ENCODE peak calls at places on chromosome 3, in ten cellular contexts. One of them, this sample, is unnamed.

GRCh38 chr3:52481819-52482521 is 13.2 kb upstream of the STAB1 start:
- DNase-seq in GM12878: no peak
- DNase-seq in endothelial cell: peak; percentile 80
- DNase-seq in heart left ventricle: peak; percentile 40
- DNase-seq in choroid plexus epithelial cell: peak; percentile 45
- DNase-seq in pancreas: no peak
- DNase-seq in fibroblast of pulmonary artery: peak; percentile 31
- DNase-seq in colonic mucosa: no peak
- DNase-seq in hepatocyte: no peak
- DNase-seq in SK-N-SH: peak; percentile 72
- DNase-seq in this sample: peak; percentile 77

GRCh38 chr3:194168994-194169393 is 33.0 kb downstream of the HES1 start:
- DNase-seq in hepatocyte: no peak
- DNase-seq in SK-N-SH: no peak
- DNase-seq in endothelial cell: no peak
- DNase-seq in GM12878: no peak
- DNase-seq in pancreas: no peak
- DNase-seq in fibroblast of pulmonary artery: no peak
- DNase-seq in colonic mucosa: no peak
- DNase-seq in heart left ventricle: no peak
- DNase-seq in choroid plexus epithelial cell: no peak
- DNase-seq in this sample: no peak

GRCh38 chr3:3179407-3180094 is at the start of gene CRBN:
- DNase-seq in endothelial cell: peak; percentile 89
- DNase-seq in heart left ventricle: peak; percentile 90
- DNase-seq in hepatocyte: peak; percentile 94
- DNase-seq in GM12878: peak; percentile 41
- DNase-seq in colonic mucosa: peak; percentile 95
- DNase-seq in pancreas: peak; percentile 87
- DNase-seq in SK-N-SH: peak; percentile 98
- DNase-seq in fibroblast of pulmonary artery: peak; percentile 84
- DNase-seq in choroid plexus epithelial cell: peak; percentile 87
- DNase-seq in this sample: peak; percentile 90

GRCh38 chr3:194686816-194687637 is 1.3 kb downstream of the FAM43A start:
- DNase-seq in fibroblast of pulmonary artery: peak; percentile 58
- DNase-seq in GM12878: no peak
- DNase-seq in colonic mucosa: peak; percentile 48
- DNase-seq in heart left ventricle: peak; percentile 72
- DNase-seq in hepatocyte: peak; percentile 57
- DNase-seq in choroid plexus epithelial cell: peak; percentile 69
- DNase-seq in pancreas: peak; percentile 23
- DNase-seq in SK-N-SH: peak; percentile 78
- DNase-seq in endothelial cell: peak; percentile 25
- DNase-seq in this sample: peak; percentile 75

GRCh38 chr3:31947671-31948091 is 33.4 kb downstream of the OSBPL10 start:
- DNase-seq in endothelial cell: no peak
- DNase-seq in hepatocyte: peak; percentile 48
- DNase-seq in choroid plexus epithelial cell: no peak
- DNase-seq in pancreas: no peak
- DNase-seq in colonic mucosa: no peak
- DNase-seq in SK-N-SH: no peak
- DNase-seq in heart left ventricle: no peak
- DNase-seq in GM12878: no peak
- DNase-seq in fibroblast of pulmonary artery: no peak
- DNase-seq in this sample: no peak

GRCh38 chr3:99962703-99963102 is 145.0 kb downstream of the CMSS1 start:
- DNase-seq in choroid plexus epithelial cell: peak; percentile 81
- DNase-seq in GM12878: no peak
- DNase-seq in SK-N-SH: no peak
- DNase-seq in colonic mucosa: no peak
- DNase-seq in endothelial cell: no peak
- DNase-seq in pancreas: no peak
- DNase-seq in hepatocyte: no peak
- DNase-seq in heart left ventricle: no peak
- DNase-seq in fibroblast of pulmonary artery: peak; percentile 91
- DNase-seq in this sample: no peak

GRCh38 chr3:195559723-195560409 is 16.7 kb upstream of the PPP1R2 start:
- DNase-seq in endothelial cell: no peak
- DNase-seq in fibroblast of pulmonary artery: no peak
- DNase-seq in choroid plexus epithelial cell: no peak
- DNase-seq in GM12878: no peak
- DNase-seq in colonic mucosa: no peak
- DNase-seq in SK-N-SH: no peak
- DNase-seq in heart left ventricle: no peak
- DNase-seq in pancreas: peak; percentile 39
- DNase-seq in hepatocyte: no peak
- DNase-seq in this sample: no peak

GRCh38 chr3:29283297-29283681 is 2.4 kb downstream of the RBMS3 start:
- DNase-seq in endothelial cell: no peak
- DNase-seq in pancreas: no peak
- DNase-seq in GM12878: no peak
- DNase-seq in hepatocyte: no peak
- DNase-seq in fibroblast of pulmonary artery: peak; percentile 42
- DNase-seq in SK-N-SH: no peak
- DNase-seq in heart left ventricle: no peak
- DNase-seq in choroid plexus epithelial cell: peak; percentile 44
- DNase-seq in colonic mucosa: no peak
- DNase-seq in this sample: no peak

GRCh38 chr3:86104154-86104553 is 886.8 kb downstream of the VGLL3 start:
- DNase-seq in colonic mucosa: no peak
- DNase-seq in fibroblast of pulmonary artery: no peak
- DNase-seq in SK-N-SH: no peak
- DNase-seq in endothelial cell: no peak
- DNase-seq in choroid plexus epithelial cell: no peak
- DNase-seq in hepatocyte: no peak
- DNase-seq in GM12878: no peak
- DNase-seq in pancreas: no peak
- DNase-seq in heart left ventricle: no peak
- DNase-seq in this sample: no peak

GRCh38 chr3:10116138-10116460 is 624 bp downstream of the BRK1 start:
- DNase-seq in fibroblast of pulmonary artery: peak; percentile 33
- DNase-seq in hepatocyte: peak; percentile 45
- DNase-seq in heart left ventricle: no peak
- DNase-seq in SK-N-SH: no peak
- DNase-seq in endothelial cell: peak; percentile 44
- DNase-seq in pancreas: no peak
- DNase-seq in GM12878: no peak
- DNase-seq in colonic mucosa: no peak
- DNase-seq in choroid plexus epithelial cell: peak; percentile 41
- DNase-seq in this sample: no peak

GRCh38 chr3:13234155-13234505 is 160.9 kb upstream of the IQSEC1 start:
- DNase-seq in SK-N-SH: peak; percentile 22
- DNase-seq in heart left ventricle: no peak
- DNase-seq in colonic mucosa: no peak
- DNase-seq in fibroblast of pulmonary artery: no peak
- DNase-seq in hepatocyte: no peak
- DNase-seq in choroid plexus epithelial cell: no peak
- DNase-seq in GM12878: no peak
- DNase-seq in endothelial cell: no peak
- DNase-seq in pancreas: no peak
- DNase-seq in this sample: no peak

GRCh38 chr3:15283702-15284101 is 48.7 kb downstream of the SH3BP5 start:
- DNase-seq in colonic mucosa: no peak
- DNase-seq in hepatocyte: no peak
- DNase-seq in GM12878: no peak
- DNase-seq in endothelial cell: no peak
- DNase-seq in pancreas: no peak
- DNase-seq in choroid plexus epithelial cell: no peak
- DNase-seq in heart left ventricle: no peak
- DNase-seq in fibroblast of pulmonary artery: no peak
- DNase-seq in SK-N-SH: no peak
- DNase-seq in this sample: no peak

GRCh38 chr3:144549161-144549560 is 577.5 kb downstream of the DIPK2A start:
- DNase-seq in SK-N-SH: no peak
- DNase-seq in colonic mucosa: no peak
- DNase-seq in endothelial cell: no peak
- DNase-seq in heart left ventricle: no peak
- DNase-seq in fibroblast of pulmonary artery: no peak
- DNase-seq in choroid plexus epithelial cell: peak; percentile 16
- DNase-seq in hepatocyte: no peak
- DNase-seq in pancreas: no peak
- DNase-seq in GM12878: no peak
- DNase-seq in this sample: no peak

GRCh38 chr3:169390741-169391300 is 272.7 kb downstream of the MECOM start:
- DNase-seq in pancreas: no peak
- DNase-seq in hepatocyte: no peak
- DNase-seq in colonic mucosa: no peak
- DNase-seq in endothelial cell: no peak
- DNase-seq in GM12878: no peak
- DNase-seq in choroid plexus epithelial cell: peak; percentile 26
- DNase-seq in heart left ventricle: no peak
- DNase-seq in fibroblast of pulmonary artery: peak; percentile 64
- DNase-seq in SK-N-SH: no peak
- DNase-seq in this sample: no peak

GRCh38 chr3:87136066-87136596 is 91.0 kb upstream of the CHMP2B start:
- DNase-seq in GM12878: no peak
- DNase-seq in colonic mucosa: no peak
- DNase-seq in hepatocyte: no peak
- DNase-seq in SK-N-SH: no peak
- DNase-seq in heart left ventricle: no peak
- DNase-seq in endothelial cell: no peak
- DNase-seq in fibroblast of pulmonary artery: no peak
- DNase-seq in choroid plexus epithelial cell: peak; percentile 2
- DNase-seq in pancreas: no peak
- DNase-seq in this sample: no peak

GRCh38 chr3:65666426-65667091 is 372.2 kb downstream of the MAGI1 start:
- DNase-seq in GM12878: no peak
- DNase-seq in SK-N-SH: no peak
- DNase-seq in hepatocyte: no peak
- DNase-seq in pancreas: no peak
- DNase-seq in heart left ventricle: no peak
- DNase-seq in choroid plexus epithelial cell: peak; percentile 23
- DNase-seq in endothelial cell: no peak
- DNase-seq in colonic mucosa: no peak
- DNase-seq in fibroblast of pulmonary artery: peak; percentile 21
- DNase-seq in this sample: no peak
- TF ChIP-seq CTCF in GM12878: no peak
- TF ChIP-seq CTCF in SK-N-SH: peak; percentile 18
- TF ChIP-seq CTCF in hepatocyte: no peak
- TF ChIP-seq CTCF in pancreas: no peak
- TF ChIP-seq CTCF in heart left ventricle: no peak
- TF ChIP-seq CTCF in choroid plexus epithelial cell: peak; percentile 9
- TF ChIP-seq CTCF in endothelial cell: no peak
- TF ChIP-seq CTCF in colonic mucosa: no peak
- TF ChIP-seq CTCF in fibroblast of pulmonary artery: no peak
- TF ChIP-seq CTCF in this sample: no peak

GRCh38 chr3:57597240-57597972 is at the start of gene ARF4:
- DNase-seq in SK-N-SH: peak; percentile 97
- DNase-seq in fibroblast of pulmonary artery: peak; percentile 100
- DNase-seq in colonic mucosa: peak; percentile 99
- DNase-seq in heart left ventricle: peak; percentile 100
- DNase-seq in hepatocyte: peak; percentile 99
- DNase-seq in endothelial cell: peak; percentile 100
- DNase-seq in choroid plexus epithelial cell: peak; percentile 100
- DNase-seq in pancreas: peak; percentile 100
- DNase-seq in GM12878: peak; percentile 99
- DNase-seq in this sample: peak; percentile 100
- TF ChIP-seq CTCF in SK-N-SH: no peak
- TF ChIP-seq CTCF in fibroblast of pulmonary artery: no peak
- TF ChIP-seq CTCF in colonic mucosa: no peak
- TF ChIP-seq CTCF in heart left ventricle: no peak
- TF ChIP-seq CTCF in hepatocyte: peak; percentile 4
- TF ChIP-seq CTCF in endothelial cell: no peak
- TF ChIP-seq CTCF in choroid plexus epithelial cell: peak; percentile 31
- TF ChIP-seq CTCF in pancreas: no peak
- TF ChIP-seq CTCF in GM12878: peak; percentile 20
- TF ChIP-seq CTCF in this sample: no peak

DNA sequence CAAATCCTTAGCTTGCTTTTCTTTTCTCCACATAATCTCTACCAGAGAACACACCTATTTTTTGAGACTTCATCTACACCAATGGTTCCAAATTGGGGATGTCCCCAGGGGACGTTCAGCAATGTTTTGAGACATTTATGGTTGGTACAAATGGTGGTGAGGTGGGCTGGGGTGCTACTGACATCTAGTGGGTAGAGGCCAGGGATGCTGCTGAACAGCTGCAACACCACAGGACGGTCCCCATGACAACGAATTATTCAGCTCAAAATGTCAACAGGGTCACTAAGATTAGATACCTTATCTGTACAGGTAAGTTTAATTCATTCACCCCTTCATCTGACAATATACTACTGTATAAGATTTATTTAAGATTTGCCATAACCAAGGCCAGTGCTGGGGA is 14.4 kb downstream of the GK5 start:
- DNase-seq in pancreas: no peak
- DNase-seq in choroid plexus epithelial cell: peak; percentile 43
- DNase-seq in GM12878: no peak
- DNase-seq in colonic mucosa: no peak
- DNase-seq in fibroblast of pulmonary artery: peak; percentile 24
- DNase-seq in SK-N-SH: peak; percentile 29
- DNase-seq in hepatocyte: no peak
- DNase-seq in endothelial cell: peak; percentile 22
- DNase-seq in heart left ventricle: no peak
- DNase-seq in this sample: peak; percentile 63
- TF ChIP-seq CTCF in pancreas: no peak
- TF ChIP-seq CTCF in choroid plexus epithelial cell: peak; percentile 46
- TF ChIP-seq CTCF in GM12878: peak; percentile 40
- TF ChIP-seq CTCF in colonic mucosa: no peak
- TF ChIP-seq CTCF in fibroblast of pulmonary artery: no peak
- TF ChIP-seq CTCF in SK-N-SH: peak; percentile 37
- TF ChIP-seq CTCF in hepatocyte: peak; percentile 16
- TF ChIP-seq CTCF in endothelial cell: no peak
- TF ChIP-seq CTCF in heart left ventricle: no peak
- TF ChIP-seq CTCF in this sample: no peak

GRCh38 chr3:159488657-159489056 is 500.0 kb upstream of the IL12A start:
- DNase-seq in SK-N-SH: peak; percentile 34
- DNase-seq in choroid plexus epithelial cell: no peak
- DNase-seq in pancreas: no peak
- DNase-seq in GM12878: no peak
- DNase-seq in endothelial cell: no peak
- DNase-seq in colonic mucosa: no peak
- DNase-seq in hepatocyte: no peak
- DNase-seq in fibroblast of pulmonary artery: no peak
- DNase-seq in heart left ventricle: no peak
- DNase-seq in this sample: no peak

GRCh38 chr3:159487304-159487703 is 501.3 kb upstream of the IL12A start:
- DNase-seq in fibroblast of pulmonary artery: no peak
- DNase-seq in endothelial cell: no peak
- DNase-seq in heart left ventricle: no peak
- DNase-seq in SK-N-SH: no peak
- DNase-seq in pancreas: no peak
- DNase-seq in GM12878: no peak
- DNase-seq in choroid plexus epithelial cell: no peak
- DNase-seq in hepatocyte: no peak
- DNase-seq in colonic mucosa: no peak
- DNase-seq in this sample: no peak

GRCh38 chr3:159482241-159483031 is 506.2 kb upstream of the IL12A start:
- DNase-seq in endothelial cell: no peak
- DNase-seq in pancreas: no peak
- DNase-seq in colonic mucosa: no peak
- DNase-seq in choroid plexus epithelial cell: no peak
- DNase-seq in heart left ventricle: no peak
- DNase-seq in GM12878: no peak
- DNase-seq in fibroblast of pulmonary artery: no peak
- DNase-seq in SK-N-SH: no peak
- DNase-seq in hepatocyte: no peak
- DNase-seq in this sample: no peak

DNA sequence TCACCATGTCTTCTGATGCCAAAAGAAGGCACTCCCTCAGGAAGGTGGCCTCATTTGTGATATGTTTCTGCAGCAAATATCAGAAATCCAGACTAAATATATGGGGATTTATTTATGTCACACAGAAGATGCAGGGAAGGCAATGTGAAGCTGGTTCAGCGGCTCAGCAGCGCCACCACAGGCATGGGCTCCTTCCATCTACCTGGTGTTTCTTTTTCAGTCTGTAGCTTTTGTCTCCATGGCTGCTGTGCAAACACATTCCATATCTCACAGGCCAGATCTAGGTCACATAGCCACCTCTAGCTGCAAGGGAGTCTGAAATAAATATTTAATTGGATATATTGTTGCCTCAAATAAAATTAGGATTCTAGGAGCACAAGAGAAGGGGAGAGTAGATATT is 502.1 kb upstream of the IL12A start:
- DNase-seq in colonic mucosa: no peak
- DNase-seq in pancreas: no peak
- DNase-seq in GM12878: no peak
- DNase-seq in hepatocyte: no peak
- DNase-seq in fibroblast of pulmonary artery: peak; percentile 10
- DNase-seq in SK-N-SH: no peak
- DNase-seq in choroid plexus epithelial cell: peak; percentile 31
- DNase-seq in endothelial cell: peak; percentile 12
- DNase-seq in heart left ventricle: no peak
- DNase-seq in this sample: no peak
- TF ChIP-seq CTCF in colonic mucosa: no peak
- TF ChIP-seq CTCF in pancreas: no peak
- TF ChIP-seq CTCF in GM12878: peak; percentile 43
- TF ChIP-seq CTCF in hepatocyte: no peak
- TF ChIP-seq CTCF in fibroblast of pulmonary artery: peak; percentile 34
- TF ChIP-seq CTCF in SK-N-SH: no peak
- TF ChIP-seq CTCF in choroid plexus epithelial cell: peak; percentile 47
- TF ChIP-seq CTCF in endothelial cell: no peak
- TF ChIP-seq CTCF in heart left ventricle: no peak
- TF ChIP-seq CTCF in this sample: no peak